ENCODE peak calls at places on chromosomes 13 and 19, in ten cellular contexts. S is right cardiac atrium; J is HCT116; R is left lung; U is psoas muscle; F is activated naive CD8-positive, alpha-beta T cell treated with anti-CD3 and anti-CD28 coated beads, Interleukin-2, amount 50 U/mL, for 24 hours; P is activated CD8-positive, alpha-beta memory T cell treated with anti-CD3 and anti-CD28 coated beads, Interleukin-2, amount 10 ng/mL, durations not matched to agents 7 days and 5 days; T is foreskin keratinocyte; C is pancreas; Q is heart left ventricle. H is an unnamed sample.

GRCh38 chr19:43715776-43716175 is at the start of gene IRGC:
- ATAC-seq in C (no peak), Q (no peak), S (no peak), J (no peak), F (no peak), U (no peak), P (no peak), R (no peak), T (no peak), H (no peak)

GRCh38 chr13:113275387-113275786 is 21.7 kb upstream of the LAMP1 start:
- ATAC-seq in U (peak; percentile 78), J (peak; percentile 96), Q (peak; percentile 50), C (peak; percentile 88), S (no peak), R (peak; percentile 54), F (peak; percentile 84), T (peak; percentile 72), P (peak; percentile 45), H (peak; percentile 71)

GRCh38 chr13:53357582-53357981 is 329.0 kb downstream of the OLFM4 start:
- ATAC-seq in S (no peak), U (no peak), Q (no peak), P (no peak), T (no peak), C (no peak), F (no peak), J (no peak), R (no peak), H (peak; percentile 21)

GRCh38 chr19:55086730-55087541 is 11.3 kb downstream of the EPS8L1 start:
- ATAC-seq in P (peak; percentile 60), Q (peak; percentile 82), F (peak; percentile 48), T (peak; percentile 81), J (no peak), U (peak; percentile 83), S (peak; percentile 91), C (peak; percentile 59), R (peak; percentile 91), H (peak; percentile 66)

GRCh38 chr13:26664942-26665341 is 95.6 kb downstream of the GPR12 start:
- ATAC-seq in R (no peak), S (no peak), F (no peak), C (no peak), Q (no peak), U (no peak), P (no peak), T (no peak), J (no peak), H (no peak)

GRCh38 chr19:17260842-17261325 is 3.7 kb downstream of the USHBP1 start:
- ATAC-seq in R (peak; percentile 99), F (peak; percentile 100), C (peak; percentile 93), J (peak; percentile 100), T (peak; percentile 88), Q (peak; percentile 86), U (peak; percentile 90), P (peak; percentile 100), S (peak; percentile 81), H (peak; percentile 100)

GRCh38 chr19:48770223-48770622 is 14.9 kb downstream of the FGF21 start:
- ATAC-seq in F (no peak), R (peak; percentile 33), T (peak; percentile 26), P (no peak), Q (no peak), C (no peak), J (peak; percentile 71), U (no peak), S (no peak), H (no peak)

GRCh38 chr19:28843771-28844492 is 369.0 kb downstream of the UQCRFS1 start:
- ATAC-seq in P (no peak), J (no peak), C (no peak), S (no peak), F (no peak), U (no peak), T (no peak), R (no peak), Q (no peak), H (no peak)

GRCh38 chr13:113970810-113971470 is 2.9 kb downstream of the C13orf46 start:
- ATAC-seq in P (no peak), S (peak; percentile 77), F (no peak), T (peak; percentile 61), R (peak; percentile 92), U (peak; percentile 84), J (no peak), C (peak; percentile 80), Q (peak; percentile 77), H (no peak)

GRCh38 chr19:5109560-5109959 is 140.6 kb downstream of the KDM4B start:
- ATAC-seq in F (no peak), T (no peak), R (no peak), S (no peak), U (no peak), Q (no peak), P (no peak), C (no peak), J (peak; percentile 47), H (no peak)

GRCh38 chr19:45150731-45151725 is 9.8 kb downstream of the NKPD1 start:
- ATAC-seq in C (no peak), P (no peak), Q (no peak), T (no peak), F (no peak), S (no peak), R (no peak), J (no peak), U (no peak), H (peak; percentile 16)

GRCh38 chr13:45341799-45342584 is 1.0 kb upstream of the TPT1 start:
- ATAC-seq in U (no peak), Q (no peak), T (no peak), R (peak; percentile 7), C (peak; percentile 6), F (no peak), J (peak; percentile 12), P (no peak), S (peak; percentile 6), H (no peak)

GRCh38 chr13:40087021-40088002 is 431.9 kb downstream of the COG6 start:
- ATAC-seq in J (no peak), P (no peak), Q (no peak), R (no peak), U (no peak), C (peak; percentile 57), S (no peak), F (no peak), T (peak; percentile 44), H (no peak)

GRCh38 chr13:89869312-89869711 is 1478.2 kb upstream of the MIR17HG start:
- ATAC-seq in R (no peak), F (no peak), S (no peak), P (no peak), Q (no peak), T (no peak), C (no peak), J (no peak), U (no peak), H (no peak)

H was measured in activated T-helper 17 cell treated with anti-CD3 and anti-CD28 coated beads, Interleukin-2, amount 50 U/mL, for 72 hours.